ENCODE peak calls at places on chromosomes 6 and 20, in six cellular contexts. R is right atrium auricular region, M is Panc1, H is pancreas, V is lung, B is fibroblast of lung. W is an unnamed sample.

GRCh38 chr20:6835609-6836008 is 68.1 kb downstream of the BMP2 start:
- DNase-seq in R (no peak), M (no peak), H (no peak), V (no peak), B (no peak), W (no peak)

GRCh38 chr6:2209226-2209809 is 36.1 kb downstream of the GMDS start:
- DNase-seq in R (no peak), M (peak; percentile 59), H (peak; percentile 73), V (peak; percentile 54), B (peak; percentile 21), W (no peak)

GRCh38 chr6:38259736-38260135 is 380.0 kb downstream of the BTBD9 start:
- DNase-seq in R (no peak), M (no peak), H (no peak), V (no peak), B (peak; percentile 87), W (no peak)

GRCh38 chr6:157539900-157540752 is 159.1 kb downstream of the ZDHHC14 start:
- DNase-seq in R (no peak), M (no peak), H (no peak), V (no peak), B (no peak), W (no peak)

GRCh38 chr6:40164345-40164755 is 230.1 kb upstream of the MOCS1 start:
- DNase-seq in R (no peak), M (no peak), H (no peak), V (no peak), B (no peak), W (no peak)

GRCh38 chr6:149830731-149831379 is 33.3 kb downstream of the LRP11 start:
- DNase-seq in R (no peak), M (no peak), H (no peak), V (no peak), B (peak; percentile 60), W (no peak)

GRCh38 chr20:11912013-11912663 is 5.6 kb upstream of the BTBD3 start:
- DNase-seq in R (no peak), M (no peak), H (no peak), V (no peak), B (no peak), W (no peak)

GRCh38 chr6:109580519-109580918 is 97.5 kb upstream of the ZBTB24 start:
- DNase-seq in R (no peak), M (no peak), H (no peak), V (no peak), B (peak; percentile 56), W (no peak)

GRCh38 chr6:118781897-118782296 is 112.1 kb upstream of the ASF1A start:
- DNase-seq in R (peak; percentile 16), M (no peak), H (no peak), V (no peak), B (no peak), W (no peak)

GRCh38 chr6:123941855-123942254 is 138.2 kb downstream of the NKAIN2 start:
- DNase-seq in R (no peak), M (no peak), H (no peak), V (no peak), B (no peak), W (no peak)

GRCh38 chr6:105733556-105734162 is 330.8 kb upstream of the PREP start:
- DNase-seq in R (no peak), M (no peak), H (no peak), V (no peak), B (peak; percentile 40), W (no peak)

GRCh38 chr20:51404297-51405060 is 138.0 kb downstream of the NFATC2 start:
- DNase-seq in R (no peak), M (no peak), H (no peak), V (no peak), B (peak; percentile 57), W (peak; percentile 86)

GRCh38 chr6:21426841-21427490 is 166.6 kb upstream of the SOX4 start:
- DNase-seq in R (no peak), M (no peak), H (no peak), V (no peak), B (peak; percentile 48), W (no peak)

GRCh38 chr20:19074828-19075516 is 137.5 kb upstream of the SLC24A3 start:
- DNase-seq in R (no peak), M (no peak), H (no peak), V (peak; percentile 36), B (no peak), W (peak; percentile 4)

GRCh38 chr20:43542674-43543073 is 16.2 kb upstream of the SGK2 start:
- DNase-seq in R (no peak), M (no peak), H (no peak), V (no peak), B (no peak), W (no peak)

GRCh38 chr6:135295085-135295484 is 114.0 kb downstream of the MYB start:
- DNase-seq in R (no peak), M (no peak), H (no peak), V (no peak), B (no peak), W (no peak)

GRCh38 chr20:48298851-48299484 is 513.7 kb upstream of the SULF2 start:
- DNase-seq in R (no peak), M (peak; percentile 22), H (peak; percentile 49), V (no peak), B (peak; percentile 90), W (no peak)

GRCh38 chr6:1334725-1335124 is 22.8 kb downstream of the FOXQ1 start:
- DNase-seq in R (no peak), M (no peak), H (no peak), V (no peak), B (no peak), W (no peak)

GRCh38 chr6:6453186-6453585 is 132.7 kb upstream of the F13A1 start:
- DNase-seq in R (no peak), M (no peak), H (no peak), V (no peak), B (no peak), W (no peak)

GRCh38 chr6:9136141-9136865 is 701.0 kb upstream of the SLC35B3 start:
- DNase-seq in R (no peak), M (no peak), H (no peak), V (no peak), B (no peak), W (no peak)

GRCh38 chr6:27297857-27298730 is 14.0 kb downstream of the POM121L2 start:
- DNase-seq in R (no peak), M (peak; percentile 92), H (no peak), V (no peak), B (peak; percentile 45), W (no peak)

GRCh38 chr6:135739288-135739687 is 112.2 kb upstream of the PDE7B start:
- DNase-seq in R (no peak), M (no peak), H (no peak), V (no peak), B (peak; percentile 99), W (no peak)

GRCh38 chr20:62183426-62184142 is 756 bp downstream of the MTG2 start:
- DNase-seq in R (no peak), M (no peak), H (no peak), V (no peak), B (peak; percentile 21), W (no peak)

GRCh38 chr6:124131259-124131658 is 327.6 kb downstream of the NKAIN2 start:
- DNase-seq in R (no peak), M (no peak), H (no peak), V (no peak), B (peak; percentile 70), W (no peak)

GRCh38 chr6:158372570-158372969 is 60.3 kb downstream of the TULP4 start:
- DNase-seq in R (no peak), M (no peak), H (no peak), V (no peak), B (no peak), W (no peak)

GRCh38 chr20:37697314-37697713 is 3.5 kb downstream of the CTNNBL1 start:
- DNase-seq in R (no peak), M (no peak), H (no peak), V (no peak), B (no peak), W (no peak)

GRCh38 chr6:79461205-79461604 is 76.0 kb downstream of the LCA5 start:
- DNase-seq in R (no peak), M (no peak), H (peak; percentile 21), V (no peak), B (no peak), W (no peak)

GRCh38 chr20:36149012-36149411 is 5.5 kb upstream of the EPB41L1 start:
- DNase-seq in R (no peak), M (no peak), H (no peak), V (no peak), B (no peak), W (no peak)

GRCh38 chr20:13799974-13800373 is 15.1 kb downstream of the NDUFAF5 start:
- DNase-seq in R (no peak), M (no peak), H (no peak), V (no peak), B (no peak), W (no peak)

GRCh38 chr20:59810376-59811187 is 122.9 kb downstream of the SYCP2 start:
- DNase-seq in R (peak; percentile 51), M (no peak), H (no peak), V (peak; percentile 26), B (no peak), W (no peak)

GRCh38 chr6:166600932-166601331 is 14.5 kb upstream of the RAMACL start:
- DNase-seq in R (no peak), M (no peak), H (no peak), V (no peak), B (peak; percentile 58), W (no peak)
- H3K4me3 ChIP-seq in R (no peak overlapping the region), M (no peak overlapping the region), H (no peak overlapping the region), V (no peak overlapping the region), B (no peak overlapping the region), W (no peak overlapping the region)

GRCh38 chr6:122609881-122610689 is at the start of gene PKIB:
- DNase-seq in R (peak; percentile 64), M (peak; percentile 2), H (peak; percentile 82), V (peak; percentile 65), B (peak; percentile 83), W (no peak)
- H3K27ac ChIP-seq in R (no peak within 1 kb of the TSS), M (no peak within 1 kb of the TSS), H (peak within 1 kb of the TSS; percentile 67), V (no peak within 1 kb of the TSS), B (no peak within 1 kb of the TSS), W (no peak within 1 kb of the TSS)

GRCh38 chr6:164097056-164097455 is 682.5 kb downstream of the QKI start:
- DNase-seq in R (no peak), M (no peak), H (no peak), V (no peak), B (no peak), W (no peak)
- H3K4me1 ChIP-seq in R (peaks cover 37% of the 10 kb centered on the region), M (no peaks in the 10 kb centered on the region), H (no peaks in the 10 kb centered on the region), V (peaks cover 15% of the 10 kb centered on the region), B (no peaks in the 10 kb centered on the region), W (no peaks in the 10 kb centered on the region)

GRCh38 chr6:7507600-7507999 is 33.9 kb upstream of the DSP start:
- DNase-seq in R (no peak), M (no peak), H (no peak), V (no peak), B (no peak), W (no peak)

GRCh38 chr6:7515363-7515762 is 26.1 kb upstream of the DSP start:
- DNase-seq in R (no peak), M (no peak), H (no peak), V (no peak), B (no peak), W (no peak)

GRCh38 chr6:7513534-7513933 is 27.9 kb upstream of the DSP start:
- DNase-seq in R (no peak), M (no peak), H (no peak), V (no peak), B (no peak), W (no peak)

DNA sequence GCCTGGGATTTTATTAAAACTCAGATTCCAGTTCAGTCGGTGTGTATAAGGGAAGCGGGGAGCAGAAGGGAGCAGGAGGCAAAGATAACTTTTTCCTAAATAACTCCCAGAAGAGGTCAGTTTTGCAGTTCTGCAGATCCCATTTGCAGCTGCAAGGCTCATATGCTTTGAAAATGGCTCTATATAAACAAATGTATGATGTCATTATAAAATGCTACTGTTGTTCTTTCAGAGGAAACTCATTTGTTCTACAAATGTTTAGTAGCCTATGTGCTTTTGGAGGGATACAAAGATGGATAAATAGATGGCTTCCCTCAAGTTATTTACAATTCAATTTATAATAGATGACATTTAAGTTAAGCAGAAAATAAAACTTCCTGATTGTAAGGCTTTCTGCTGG is 29.2 kb upstream of the DSP start:
- DNase-seq in R (no peak), M (no peak), H (no peak), V (no peak), B (no peak), W (no peak)
- H3K4me3 ChIP-seq in R (no peak overlapping the region), M (no peak overlapping the region), H (no peak overlapping the region), V (no peak overlapping the region), B (no peak overlapping the region), W (no peak overlapping the region)

W was measured in CD4-positive, CD25-positive, alpha-beta regulatory T cell.